ENCODE peak calls at places on chromosomes 12 and 14, in five cellular contexts. One of them, this sample, is unnamed.

GRCh38 chr12:90940872-90941499 is 14.0 kb downstream of the CCER1 start:
- DNase-seq in prostate gland: no peak
- DNase-seq in AG04449: no peak
- DNase-seq in endodermal cell: no peak
- DNase-seq in body of pancreas: no peak
- DNase-seq in this sample: no peak

GRCh38 chr12:120783197-120783596 is 57.6 kb downstream of the ACADS start:
- DNase-seq in prostate gland: no peak
- DNase-seq in AG04449: peak
- DNase-seq in endodermal cell: no peak
- DNase-seq in body of pancreas: no peak
- DNase-seq in this sample: no peak

GRCh38 chr12:106127289-106128126 is 11.2 kb downstream of the NUAK1 start:
- DNase-seq in prostate gland: no peak
- DNase-seq in AG04449: no peak
- DNase-seq in endodermal cell: peak
- DNase-seq in body of pancreas: no peak
- DNase-seq in this sample: no peak

GRCh38 chr12:131311764-131312163 is 358.1 kb downstream of the ADGRD1 start:
- DNase-seq in prostate gland: no peak
- DNase-seq in AG04449: no peak
- DNase-seq in endodermal cell: peak
- DNase-seq in body of pancreas: no peak
- DNase-seq in this sample: no peak

GRCh38 chr12:110015132-110015531 is 15.9 kb downstream of the ANKRD13A start:
- DNase-seq in prostate gland: no peak
- DNase-seq in AG04449: no peak
- DNase-seq in endodermal cell: no peak
- DNase-seq in body of pancreas: no peak
- DNase-seq in this sample: no peak

GRCh38 chr14:35766700-35767082 is 42.4 kb downstream of the RALGAPA1 start:
- DNase-seq in prostate gland: no peak
- DNase-seq in AG04449: no peak
- DNase-seq in endodermal cell: no peak
- DNase-seq in body of pancreas: no peak
- DNase-seq in this sample: no peak

GRCh38 chr12:89319111-89319510 is 33.2 kb downstream of the DUSP6 start:
- DNase-seq in prostate gland: peak
- DNase-seq in AG04449: no peak
- DNase-seq in endodermal cell: no peak
- DNase-seq in body of pancreas: peak
- DNase-seq in this sample: no peak

GRCh38 chr14:34262511-34262910 is 199.5 kb downstream of the SPTSSA start:
- DNase-seq in prostate gland: no peak
- DNase-seq in AG04449: no peak
- DNase-seq in endodermal cell: no peak
- DNase-seq in body of pancreas: no peak
- DNase-seq in this sample: no peak

GRCh38 chr12:121033625-121034349 is 5.3 kb downstream of the OASL start:
- DNase-seq in prostate gland: no peak
- DNase-seq in AG04449: no peak
- DNase-seq in endodermal cell: no peak
- DNase-seq in body of pancreas: no peak
- DNase-seq in this sample: peak

GRCh38 chr12:52258335-52258901 is 16.0 kb upstream of the KRT86 start:
- DNase-seq in prostate gland: no peak
- DNase-seq in AG04449: no peak
- DNase-seq in endodermal cell: peak
- DNase-seq in body of pancreas: peak
- DNase-seq in this sample: peak

GRCh38 chr12:38144601-38145436 is 171.8 kb upstream of the ALG10B start:
- DNase-seq in prostate gland: no peak
- DNase-seq in AG04449: no peak
- DNase-seq in endodermal cell: no peak
- DNase-seq in body of pancreas: no peak
- DNase-seq in this sample: no peak

GRCh38 chr12:80056845-80057244 is 42.5 kb upstream of the OTOGL start:
- DNase-seq in prostate gland: no peak
- DNase-seq in AG04449: no peak
- DNase-seq in endodermal cell: no peak
- DNase-seq in body of pancreas: peak
- DNase-seq in this sample: peak

GRCh38 chr12:19158909-19159308 is 29.4 kb downstream of the PLEKHA5 start:
- DNase-seq in prostate gland: no peak
- DNase-seq in AG04449: peak
- DNase-seq in endodermal cell: no peak
- DNase-seq in body of pancreas: no peak
- DNase-seq in this sample: no peak

GRCh38 chr12:10753066-10753465 is 29.9 kb upstream of the YBX3 start:
- DNase-seq in prostate gland: no peak
- DNase-seq in AG04449: peak
- DNase-seq in endodermal cell: no peak
- DNase-seq in body of pancreas: no peak
- DNase-seq in this sample: no peak

GRCh38 chr14:90427848-90428426 is 31.1 kb downstream of the CALM1 start:
- DNase-seq in prostate gland: no peak
- DNase-seq in AG04449: no peak
- DNase-seq in endodermal cell: no peak
- DNase-seq in body of pancreas: no peak
- DNase-seq in this sample: no peak

GRCh38 chr14:31880935-31881334 is 196.2 kb upstream of the ARHGAP5 start:
- DNase-seq in prostate gland: no peak
- DNase-seq in AG04449: peak
- DNase-seq in endodermal cell: no peak
- DNase-seq in body of pancreas: no peak
- DNase-seq in this sample: no peak

GRCh38 chr12:110561471-110562201 is 21.5 kb downstream of the PPTC7 start:
- DNase-seq in prostate gland: no peak
- DNase-seq in AG04449: no peak
- DNase-seq in endodermal cell: peak
- DNase-seq in body of pancreas: no peak
- DNase-seq in this sample: no peak

GRCh38 chr12:51011960-51012359 is 14.2 kb downstream of the SLC11A2 start:
- DNase-seq in prostate gland: no peak
- DNase-seq in AG04449: no peak
- DNase-seq in endodermal cell: no peak
- DNase-seq in body of pancreas: no peak
- DNase-seq in this sample: no peak

GRCh38 chr14:74062809-74063150 is 21.5 kb downstream of the ALDH6A1 start:
- DNase-seq in prostate gland: peak
- DNase-seq in AG04449: no peak
- DNase-seq in endodermal cell: no peak
- DNase-seq in body of pancreas: no peak
- DNase-seq in this sample: peak

GRCh38 chr12:105706321-105706972 is 376.0 kb downstream of the C12orf75 start:
- DNase-seq in prostate gland: no peak
- DNase-seq in AG04449: no peak
- DNase-seq in endodermal cell: peak
- DNase-seq in body of pancreas: no peak
- DNase-seq in this sample: no peak

GRCh38 chr12:18629445-18629844 is 108.4 kb downstream of the PLCZ1 start:
- DNase-seq in prostate gland: no peak
- DNase-seq in AG04449: no peak
- DNase-seq in endodermal cell: no peak
- DNase-seq in body of pancreas: no peak
- DNase-seq in this sample: no peak

GRCh38 chr14:68403191-68403781 is 389.6 kb downstream of the ZFP36L1 start:
- DNase-seq in prostate gland: no peak
- DNase-seq in AG04449: no peak
- DNase-seq in endodermal cell: no peak
- DNase-seq in body of pancreas: no peak
- DNase-seq in this sample: no peak

GRCh38 chr12:94525951-94526350 is 66.3 kb upstream of the CEP83 start:
- DNase-seq in prostate gland: no peak
- DNase-seq in AG04449: no peak
- DNase-seq in endodermal cell: no peak
- DNase-seq in body of pancreas: no peak
- DNase-seq in this sample: no peak

GRCh38 chr12:30440826-30441602 is 254.7 kb downstream of the IPO8 start:
- DNase-seq in prostate gland: no peak
- DNase-seq in AG04449: no peak
- DNase-seq in endodermal cell: peak
- DNase-seq in body of pancreas: no peak
- DNase-seq in this sample: no peak

GRCh38 chr12:87405918-87406317 is 623.3 kb downstream of the C12orf50 start:
- DNase-seq in prostate gland: no peak
- DNase-seq in AG04449: no peak
- DNase-seq in endodermal cell: no peak
- DNase-seq in body of pancreas: no peak
- DNase-seq in this sample: no peak

GRCh38 chr12:99436584-99436983 is 211.0 kb upstream of the GARIN6 start:
- DNase-seq in prostate gland: no peak
- DNase-seq in AG04449: no peak
- DNase-seq in endodermal cell: no peak
- DNase-seq in body of pancreas: no peak
- DNase-seq in this sample: no peak

GRCh38 chr12:2319747-2320146 is 267.0 kb downstream of the CACNA1C start:
- DNase-seq in prostate gland: no peak
- DNase-seq in AG04449: no peak
- DNase-seq in endodermal cell: peak
- DNase-seq in body of pancreas: no peak
- DNase-seq in this sample: no peak

GRCh38 chr12:129635003-129635685 is 268.7 kb downstream of the TMEM132D start:
- DNase-seq in prostate gland: no peak
- DNase-seq in AG04449: no peak
- DNase-seq in endodermal cell: peak
- DNase-seq in body of pancreas: no peak
- DNase-seq in this sample: no peak

GRCh38 chr12:21659383-21659782 is 1.7 kb upstream of the LDHB start:
- DNase-seq in prostate gland: no peak
- DNase-seq in AG04449: no peak
- DNase-seq in endodermal cell: no peak
- DNase-seq in body of pancreas: no peak
- DNase-seq in this sample: no peak
- TF ChIP-seq CTCF in prostate gland: no peak
- TF ChIP-seq CTCF in AG04449: no peak
- TF ChIP-seq CTCF in endodermal cell: peak
- TF ChIP-seq CTCF in body of pancreas: peak
- TF ChIP-seq CTCF in this sample: no peak

GRCh38 chr12:123807002-123807401 is 44.9 kb downstream of the DNAH10 start:
- DNase-seq in prostate gland: no peak
- DNase-seq in AG04449: no peak
- DNase-seq in endodermal cell: no peak
- DNase-seq in body of pancreas: no peak
- DNase-seq in this sample: no peak
- H3K4me3 ChIP-seq in prostate gland: no peak
- H3K4me3 ChIP-seq in AG04449: no peak
- H3K4me3 ChIP-seq in endodermal cell: no peak
- H3K4me3 ChIP-seq in body of pancreas: no peak
- H3K4me3 ChIP-seq in this sample: no peak

DNA sequence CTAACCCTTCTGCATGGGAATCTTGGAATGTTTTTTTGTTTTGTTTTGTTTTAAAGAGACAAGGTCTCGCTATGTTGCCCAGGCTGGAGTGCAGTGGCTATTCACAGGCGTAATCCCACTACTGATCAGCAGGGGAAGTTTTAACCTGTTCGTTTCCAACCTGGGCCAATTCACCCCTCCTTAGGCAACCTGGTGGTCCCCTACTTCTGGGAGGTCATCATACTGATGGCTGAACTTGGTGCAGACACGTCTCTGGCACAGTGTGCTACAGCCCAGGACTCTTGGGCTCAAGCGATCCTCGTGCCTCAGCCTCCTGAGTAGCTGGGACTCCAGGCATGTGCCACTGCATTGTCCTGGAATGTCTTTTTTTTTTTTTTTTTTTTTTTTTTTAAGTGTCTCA is 48.9 kb upstream of the ISM2 start:
- DNase-seq in prostate gland: no peak
- DNase-seq in AG04449: no peak
- DNase-seq in endodermal cell: peak
- DNase-seq in body of pancreas: no peak
- DNase-seq in this sample: no peak
- TF ChIP-seq CTCF in prostate gland: no peak
- TF ChIP-seq CTCF in AG04449: no peak
- TF ChIP-seq CTCF in endodermal cell: peak
- TF ChIP-seq CTCF in body of pancreas: no peak
- TF ChIP-seq CTCF in this sample: no peak

DNA sequence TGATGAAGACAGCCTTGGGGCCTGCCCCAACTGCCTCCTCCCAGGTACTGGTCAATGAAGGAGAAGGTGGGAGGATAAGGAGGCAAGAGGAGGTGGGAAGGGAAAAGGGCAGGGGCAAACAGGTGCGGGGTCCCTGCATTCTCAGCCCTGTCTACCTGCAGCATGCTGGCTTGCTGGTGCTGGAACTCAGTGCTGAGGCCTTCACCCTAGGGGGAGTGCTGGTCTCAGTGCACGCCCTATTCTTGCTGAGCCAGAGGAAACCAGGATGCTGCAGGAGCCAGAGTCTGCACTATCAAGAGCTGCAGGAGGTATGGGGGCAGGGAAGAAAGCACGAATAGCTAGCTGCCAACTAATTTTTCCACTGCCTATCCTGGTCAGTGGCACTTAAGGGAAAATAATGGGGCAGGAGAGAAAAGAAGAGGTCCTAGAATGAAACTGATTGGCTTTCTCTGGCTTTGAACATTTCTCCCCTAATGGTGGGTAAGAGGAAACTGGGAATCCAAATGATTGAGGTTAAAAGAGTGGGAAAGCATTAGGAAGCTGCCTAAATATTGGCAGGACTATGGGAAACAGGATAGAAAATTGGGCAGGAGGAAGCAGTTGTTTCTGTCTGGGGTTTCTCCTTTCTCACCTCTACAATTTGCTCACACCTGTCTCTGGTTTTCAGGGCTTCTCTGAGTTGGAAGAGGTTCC is 1.8 kb downstream of the TMEM253 start:
- DNase-seq in prostate gland: no peak
- DNase-seq in AG04449: no peak
- DNase-seq in endodermal cell: peak
- DNase-seq in body of pancreas: no peak
- DNase-seq in this sample: no peak
- H3K4me3 ChIP-seq in prostate gland: no peak
- H3K4me3 ChIP-seq in AG04449: peak
- H3K4me3 ChIP-seq in endodermal cell: peak
- H3K4me3 ChIP-seq in body of pancreas: no peak
- H3K4me3 ChIP-seq in this sample: peak

GRCh38 chr12:21451529-21451928 is 14.1 kb downstream of the PYROXD1 start:
- DNase-seq in prostate gland: no peak
- DNase-seq in AG04449: no peak
- DNase-seq in endodermal cell: no peak
- DNase-seq in body of pancreas: no peak
- DNase-seq in this sample: no peak
- TF ChIP-seq CTCF in prostate gland: no peak
- TF ChIP-seq CTCF in AG04449: no peak
- TF ChIP-seq CTCF in endodermal cell: peak
- TF ChIP-seq CTCF in body of pancreas: no peak
- TF ChIP-seq CTCF in this sample: no peak

GRCh38 chr14:38207830-38208815 is at the start of gene SSTR1:
- DNase-seq in prostate gland: no peak
- DNase-seq in AG04449: no peak
- DNase-seq in endodermal cell: peak
- DNase-seq in body of pancreas: peak
- DNase-seq in this sample: peak

GRCh38 chr14:38206689-38207088 is 1.0 kb upstream of the SSTR1 start:
- DNase-seq in prostate gland: no peak
- DNase-seq in AG04449: no peak
- DNase-seq in endodermal cell: no peak
- DNase-seq in body of pancreas: no peak
- DNase-seq in this sample: no peak

GRCh38 chr14:38208825-38209562 is 1.3 kb downstream of the SSTR1 start:
- DNase-seq in prostate gland: no peak
- DNase-seq in AG04449: no peak
- DNase-seq in endodermal cell: peak
- DNase-seq in body of pancreas: peak
- DNase-seq in this sample: peak

GRCh38 chr14:38205949-38206665 is 1.6 kb upstream of the SSTR1 start:
- DNase-seq in prostate gland: no peak
- DNase-seq in AG04449: no peak
- DNase-seq in endodermal cell: no peak
- DNase-seq in body of pancreas: no peak
- DNase-seq in this sample: no peak

GRCh38 chr14:38207342-38207741 is 362 bp upstream of the SSTR1 start:
- DNase-seq in prostate gland: no peak
- DNase-seq in AG04449: no peak
- DNase-seq in endodermal cell: peak
- DNase-seq in body of pancreas: no peak
- DNase-seq in this sample: no peak
- H3K4me3 ChIP-seq in prostate gland: no peak
- H3K4me3 ChIP-seq in AG04449: peak
- H3K4me3 ChIP-seq in endodermal cell: peak
- H3K4me3 ChIP-seq in body of pancreas: no peak
- H3K4me3 ChIP-seq in this sample: peak

This sample was measured in stomach.